ENCODE peak calls at places on chromosomes 1 and 21, in eight cellular contexts. B, W, E, A, U, R, C and I are unnamed samples.

GRCh38 chr1:103250441-103250861 is 142.1 kb upstream of the COL11A1 start:
- DNase-seq in W (no peak), E (no peak), U (no peak), R (no peak), B (no peak), A (no peak), C (no peak), I (no peak)

GRCh38 chr1:82390627-82391026 is 589.9 kb downstream of the ADGRL2 start:
- DNase-seq in E (no peak), C (no peak), W (no peak), B (no peak), A (no peak), R (no peak), U (no peak), I (no peak)

GRCh38 chr21:26437326-26438009 is 135.6 kb downstream of the CYYR1 start:
- DNase-seq in C (no peak), E (no peak), R (no peak), W (no peak), U (no peak), B (no peak), A (no peak), I (no peak)

GRCh38 chr1:30929944-30930525 is 21.5 kb upstream of the SDC3 start:
- DNase-seq in W (no peak), A (no peak), E (no peak), C (no peak), U (no peak), R (no peak), B (no peak), I (no peak)

GRCh38 chr1:151238467-151238739 is 16.1 kb upstream of the PSMD4 start:
- DNase-seq in C (no peak), U (no peak), R (no peak), B (no peak), E (no peak), A (no peak), W (no peak), I (no peak)

GRCh38 chr1:232131715-232132391 is 498.1 kb downstream of the SIPA1L2 start:
- DNase-seq in U (no peak), R (no peak), W (no peak), C (no peak), B (no peak), E (no peak), A (no peak), I (no peak)

GRCh38 chr1:115838805-115839705 is 1.9 kb downstream of the NHLH2 start:
- DNase-seq in W (no peak), E (no peak), C (peak; percentile 75), A (no peak), R (no peak), B (no peak), U (peak; percentile 31), I (no peak)

GRCh38 chr1:175757381-175758015 is 14.1 kb upstream of the TNR start:
- DNase-seq in U (peak; percentile 29), E (no peak), R (no peak), A (no peak), C (no peak), B (no peak), W (no peak), I (peak; percentile 60)

GRCh38 chr1:201906336-201906735 is 17.6 kb downstream of the SHISA4 start:
- DNase-seq in R (no peak), B (no peak), W (no peak), U (no peak), E (no peak), C (no peak), A (no peak), I (no peak)

GRCh38 chr1:244657421-244657820 is 4.5 kb downstream of the DESI2 start:
- DNase-seq in B (no peak), C (no peak), U (no peak), R (no peak), W (no peak), E (no peak), A (no peak), I (no peak)

GRCh38 chr1:64721576-64722145 is 23.2 kb upstream of the RAVER2 start:
- DNase-seq in U (no peak), E (peak; percentile 14), A (no peak), W (no peak), B (no peak), C (no peak), R (no peak), I (no peak)

GRCh38 chr1:11245248-11245647 is 17.1 kb downstream of the MTOR start:
- DNase-seq in R (no peak), U (no peak), A (no peak), B (no peak), W (no peak), C (no peak), E (no peak), I (no peak)
- H3K36me3 ChIP-seq in R (no peaks in the 10 kb centered on the region), U (peaks cover 91% of the 10 kb centered on the region), A (peaks cover 51% of the 10 kb centered on the region), B (peaks cover 3% of the 10 kb centered on the region), W (peaks cover 39% of the 10 kb centered on the region), C (peaks cover 71% of the 10 kb centered on the region), E (peaks cover 85% of the 10 kb centered on the region), I (peaks cover 4% of the 10 kb centered on the region)

GRCh38 chr1:5926686-5927435 is 65.4 kb downstream of the NPHP4 start:
- DNase-seq in B (no peak), W (no peak), E (no peak), R (peak; percentile 4), U (no peak), A (no peak), C (no peak), I (no peak)
- H3K4me1 ChIP-seq in B (no peaks in the 10 kb centered on the region), W (no peaks in the 10 kb centered on the region), E (no peaks in the 10 kb centered on the region), R (no peaks in the 10 kb centered on the region), U (no peaks in the 10 kb centered on the region), A (no peaks in the 10 kb centered on the region), C (no peaks in the 10 kb centered on the region), I (no peaks in the 10 kb centered on the region)

DNA sequence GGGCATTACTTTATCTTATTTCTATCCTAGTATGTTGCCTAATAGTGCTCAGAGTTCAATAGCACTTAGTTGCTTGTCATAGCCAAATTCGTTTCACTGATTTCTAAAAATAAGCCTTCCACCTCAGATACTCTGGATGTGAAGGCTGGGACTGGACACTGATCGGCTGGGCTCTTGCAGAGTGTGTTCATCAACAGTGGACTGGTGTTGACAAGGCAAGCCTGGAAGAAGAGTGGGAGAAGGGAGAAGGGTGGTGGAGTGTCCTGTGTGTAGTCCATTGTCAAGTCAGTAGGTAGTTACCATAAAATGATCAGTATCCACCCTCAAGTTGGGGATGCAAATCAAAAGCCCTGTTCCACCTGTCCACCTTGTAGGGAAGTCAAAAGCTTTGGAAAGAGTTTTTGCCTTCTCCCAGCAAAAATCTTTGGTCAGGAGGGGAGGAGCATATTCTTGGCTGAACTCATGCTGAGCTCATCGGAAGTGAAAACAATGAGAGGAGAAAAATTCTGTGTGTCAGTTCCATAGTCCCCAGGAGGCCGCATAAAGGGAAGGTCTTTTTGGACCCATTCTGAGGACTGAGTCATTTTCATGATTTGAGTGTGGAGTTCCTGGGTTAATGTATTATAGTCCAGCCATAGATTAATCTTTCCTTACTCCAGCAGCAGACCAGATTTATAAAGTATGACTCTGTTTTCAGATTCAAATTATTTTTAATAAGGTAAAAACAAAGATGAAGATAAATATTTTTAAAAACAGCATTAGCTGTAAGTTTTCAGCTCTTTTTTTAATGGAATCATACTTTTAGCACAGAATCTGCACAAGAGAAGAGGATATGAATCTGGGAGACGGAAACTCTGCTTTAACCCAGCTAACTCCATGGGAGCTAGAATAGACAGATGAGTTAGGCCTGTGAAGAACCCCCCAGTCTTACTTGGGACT is 99.4 kb upstream of the BMP8A start:
- DNase-seq in R (no peak), B (no peak), W (no peak), U (no peak), E (peak; percentile 55), C (no peak), A (no peak), I (no peak)
- H3K4me3 ChIP-seq in R (no peak overlapping the region), B (no peak overlapping the region), W (no peak overlapping the region), U (no peak overlapping the region), E (no peak overlapping the region), C (no peak overlapping the region), A (peak overlapping the region; percentile 18), I (no peak overlapping the region)

GRCh38 chr1:108972941-108973340 is 9.7 kb upstream of the CLCC1 start:
- DNase-seq in A (no peak), R (no peak), B (no peak), E (no peak), U (no peak), C (no peak), W (no peak), I (no peak)

DNA sequence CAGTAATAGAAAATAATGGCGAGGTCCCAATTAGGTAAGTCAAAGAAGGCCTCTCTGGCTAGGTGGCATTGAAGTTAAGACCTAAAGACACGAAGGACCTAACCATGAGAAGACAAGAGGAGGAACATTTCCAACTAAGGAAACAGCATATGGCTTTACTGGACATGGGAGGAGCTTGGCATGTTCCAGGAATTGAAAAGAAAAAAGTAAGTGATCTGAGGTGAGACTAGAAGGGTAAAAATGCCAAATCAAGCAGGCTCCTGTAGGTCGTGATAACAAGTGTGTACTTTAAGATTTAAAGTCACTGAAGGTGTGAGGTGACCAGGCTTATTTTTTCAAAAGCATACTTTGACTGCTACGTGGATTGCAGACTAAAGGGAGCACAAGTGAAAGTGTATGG is 13.4 kb upstream of the CLCC1 start:
- DNase-seq in B (no peak), W (no peak), R (no peak), A (no peak), U (no peak), E (no peak), C (no peak), I (no peak)
- H3K36me3 ChIP-seq in B (no peaks in the 10 kb centered on the region), W (peaks cover 6% of the 10 kb centered on the region), R (no peaks in the 10 kb centered on the region), A (peaks cover 5% of the 10 kb centered on the region), U (peaks cover 68% of the 10 kb centered on the region), E (peaks cover 95% of the 10 kb centered on the region), C (peaks cover 60% of the 10 kb centered on the region), I (no peaks in the 10 kb centered on the region)

GRCh38 chr1:40944326-40944725 is 35.2 kb upstream of the CTPS1 start:
- DNase-seq in B (no peak), A (peak; percentile 52), C (no peak), E (no peak), R (no peak), U (no peak), W (peak; percentile 86), I (no peak)
- H3K4me1 ChIP-seq in B (no peaks in the 10 kb centered on the region), A (peaks cover 51% of the 10 kb centered on the region), C (peaks cover 20% of the 10 kb centered on the region), E (no peaks in the 10 kb centered on the region), R (peaks cover 21% of the 10 kb centered on the region), U (peaks cover 11% of the 10 kb centered on the region), W (peaks cover 43% of the 10 kb centered on the region), I (peaks cover 7% of the 10 kb centered on the region)